ENCODE peak calls at places on chromosome 14, in five cellular contexts. U is tibial nerve, M is A549, B is testis, J is gastrocnemius medialis. P is an unnamed sample.

GRCh38 chr14:89466460-89466859 is 49.4 kb upstream of the FOXN3 start:
- DNase-seq in U (no peak), B (no peak), J (peak), M (no peak), P (no peak)

GRCh38 chr14:104677506-104678332 is 11.7 kb upstream of the INF2 start:
- DNase-seq in B (peak), J (peak), U (peak), M (peak), P (peak)

GRCh38 chr14:54470701-54471100 is 18.1 kb downstream of the GMFB start:
- DNase-seq in U (no peak), J (no peak), M (peak), B (no peak), P (no peak)

GRCh38 chr14:97833291-97833690 is 1036.1 kb downstream of the VRK1 start:
- DNase-seq in J (no peak), M (no peak), B (no peak), U (no peak), P (no peak)

GRCh38 chr14:82180057-82180620 is 646.5 kb upstream of the SEL1L start:
- DNase-seq in B (no peak), M (no peak), U (no peak), J (no peak), P (no peak)

GRCh38 chr14:58107947-58108552 is 44.0 kb downstream of the ARMH4 start:
- DNase-seq in B (peak), M (peak), U (peak), J (peak), P (no peak)

GRCh38 chr14:104286496-104286895 is 148.1 kb downstream of the KIF26A start:
- DNase-seq in M (no peak), B (no peak), U (no peak), J (no peak), P (no peak)

GRCh38 chr14:89447182-89447970 is 30.3 kb upstream of the FOXN3 start:
- DNase-seq in U (no peak), B (no peak), M (no peak), J (no peak), P (no peak)

GRCh38 chr14:67241416-67242362 is at the start of gene PALS1:
- DNase-seq in J (no peak), U (peak), M (peak), B (peak), P (no peak)

GRCh38 chr14:77347746-77348145 is 26.9 kb downstream of the GSTZ1 start:
- DNase-seq in B (no peak), M (no peak), J (no peak), U (no peak), P (no peak)

GRCh38 chr14:23831591-23831990 is 122.0 kb upstream of the DHRS4 start:
- DNase-seq in B (no peak), M (no peak), J (no peak), U (no peak), P (no peak)

GRCh38 chr14:104280902-104281767 is 142.7 kb downstream of the KIF26A start:
- DNase-seq in B (no peak), J (no peak), M (no peak), U (no peak), P (peak)

GRCh38 chr14:69858801-69859200 is 20.4 kb upstream of the SMOC1 start:
- DNase-seq in J (no peak), B (no peak), U (no peak), M (no peak), P (no peak)

GRCh38 chr14:54356172-54356571 is 40.6 kb upstream of the CDKN3 start:
- DNase-seq in M (no peak), B (no peak), J (no peak), U (no peak), P (no peak)

GRCh38 chr14:30854492-30854891 is 19.9 kb upstream of the COCH start:
- DNase-seq in J (no peak), U (no peak), B (no peak), M (no peak), P (no peak)

GRCh38 chr14:95697764-95698163 is 11.5 kb downstream of the TCL1B start:
- DNase-seq in U (no peak), M (no peak), B (no peak), J (no peak), P (no peak)

GRCh38 chr14:82239205-82239604 is 705.6 kb upstream of the SEL1L start:
- DNase-seq in B (peak), J (no peak), U (no peak), M (no peak), P (no peak)

GRCh38 chr14:45089813-45090212 is 5.9 kb downstream of the PRPF39 start:
- DNase-seq in B (no peak), M (no peak), J (no peak), U (no peak), P (no peak)

GRCh38 chr14:54606178-54606577 is 39.2 kb downstream of the SAMD4A start:
- DNase-seq in J (peak), U (no peak), B (peak), M (no peak), P (no peak)

GRCh38 chr14:69037790-69038448 is 58.8 kb upstream of the ACTN1 start:
- DNase-seq in M (peak), U (no peak), J (no peak), B (no peak), P (no peak)

GRCh38 chr14:90453401-90453951 is 56.6 kb downstream of the CALM1 start:
- DNase-seq in U (no peak), B (peak), J (no peak), M (no peak), P (no peak)

GRCh38 chr14:75196468-75196867 is 20.1 kb upstream of the TMED10 start:
- DNase-seq in B (no peak), U (no peak), J (no peak), M (no peak), P (no peak)

GRCh38 chr14:89720076-89720687 is 234.3 kb downstream of the EFCAB11 start:
- DNase-seq in B (no peak), M (no peak), J (no peak), U (no peak), P (no peak)

GRCh38 chr14:26180221-26180620 is 417.6 kb downstream of the NOVA1 start:
- DNase-seq in J (no peak), B (no peak), U (no peak), M (no peak), P (no peak)

GRCh38 chr14:74408870-74409269 is 17.1 kb downstream of the SYNDIG1L start:
- DNase-seq in U (no peak), B (no peak), J (no peak), M (no peak), P (no peak)

GRCh38 chr14:43481864-43482263 is 1025.2 kb downstream of the FSCB start:
- DNase-seq in U (no peak), J (no peak), B (no peak), M (no peak), P (no peak)

GRCh38 chr14:101726295-101726953 is 35.1 kb upstream of the PPP2R5C start:
- DNase-seq in B (no peak), J (no peak), U (no peak), M (no peak), P (no peak)

GRCh38 chr14:105839425-105840265 is 313.3 kb downstream of the TMEM121 start:
- DNase-seq in B (no peak), M (no peak), J (no peak), U (no peak), P (no peak)

GRCh38 chr14:73792476-73792875 is 59.2 kb upstream of the PTGR2 start:
- DNase-seq in B (no peak), U (no peak), J (no peak), M (no peak), P (no peak)

GRCh38 chr14:69643430-69644200 is 32.2 kb downstream of the SUSD6 start:
- DNase-seq in B (no peak), U (no peak), J (peak), M (peak), P (peak)

GRCh38 chr14:37170993-37171392 is 1.4 kb downstream of the SLC25A21 start:
- DNase-seq in U (no peak), B (no peak), J (no peak), M (no peak), P (no peak)

GRCh38 chr14:88045705-88046104 is 40.8 kb downstream of the GPR65 start:
- DNase-seq in U (peak), J (peak), B (no peak), M (no peak), P (peak)
- TF ChIP-seq POLR2A in U (no peak), J (no peak), B (no peak), M (no peak), P (no peak)

GRCh38 chr14:103070971-103071542 is 13.0 kb upstream of the LBHD2 start:
- DNase-seq in U (no peak), B (no peak), M (no peak), J (no peak), P (no peak)
- H3K27ac ChIP-seq in U (no peak), B (no peak), M (peak), J (no peak), P (peak)

GRCh38 chr14:80951491-80951890 is 3.9 kb upstream of the TSHR start:
- DNase-seq in B (no peak), U (no peak), J (no peak), M (no peak), P (no peak)
- H3K4me3 ChIP-seq in B (no peak), U (no peak), J (no peak), M (no peak), P (no peak)

GRCh38 chr14:64885555-64885954 is 5.8 kb upstream of the SPTB start:
- DNase-seq in J (no peak), B (no peak), M (no peak), U (no peak), P (no peak)

GRCh38 chr14:64875350-64875749 is 4.4 kb downstream of the SPTB start:
- DNase-seq in M (no peak), U (no peak), J (no peak), B (no peak), P (no peak)

GRCh38 chr14:64879635-64880381 is at the start of gene SPTB:
- DNase-seq in M (no peak), U (no peak), B (peak), J (peak), P (no peak)

GRCh38 chr14:64878775-64879634 is 702 bp downstream of the SPTB start:
- DNase-seq in J (peak), B (no peak), U (no peak), M (peak), P (no peak)

DNA sequence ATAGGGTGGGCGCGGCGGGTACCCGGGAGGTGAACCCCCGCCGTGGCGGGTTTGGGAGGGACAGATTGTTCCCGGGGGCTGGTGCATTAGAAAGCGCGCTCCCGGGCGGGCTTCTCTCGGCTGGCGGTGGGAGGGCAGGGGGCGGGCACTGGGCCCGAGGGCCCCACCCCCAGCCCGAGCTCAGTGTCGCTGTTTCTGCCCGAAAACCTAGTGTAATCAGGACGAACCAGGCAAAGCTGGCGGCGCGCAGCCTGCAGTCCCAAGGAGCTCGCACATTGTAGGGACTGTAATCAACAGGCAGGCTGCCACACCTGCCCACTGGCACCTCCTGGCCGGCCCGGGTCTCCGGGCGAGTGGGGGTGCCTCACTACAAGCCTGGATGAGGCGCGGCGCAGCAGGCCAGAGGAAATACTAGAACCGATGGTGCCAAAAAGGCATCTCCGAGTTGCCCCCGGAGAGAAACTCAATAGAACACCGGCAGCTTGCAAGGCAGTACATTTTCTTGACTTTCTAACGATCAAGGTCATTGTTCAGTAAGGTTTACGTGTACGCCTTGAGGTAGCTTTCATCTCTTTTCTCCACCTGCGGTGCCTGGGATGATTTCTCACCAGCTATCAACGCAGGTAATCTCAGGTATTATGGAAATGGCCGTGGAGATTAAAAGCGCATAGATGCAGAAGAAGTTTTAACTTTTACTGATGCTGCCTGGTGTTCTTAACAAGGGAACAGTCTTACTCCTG is 845 bp upstream of the SPTB start:
- DNase-seq in M (peak), B (peak), U (no peak), J (peak), P (no peak)
- TF ChIP-seq POLR2A in M (no peak), B (no peak), U (peak), J (no peak), P (no peak)

GRCh38 chr14:34890937-34891336 is 15.8 kb upstream of the BAZ1A start:
- DNase-seq in U (no peak), J (no peak), M (no peak), B (no peak), P (no peak)
- H3K27ac ChIP-seq in U (no peak), J (no peak), M (no peak), B (no peak), P (no peak)

GRCh38 chr14:92685784-92686355 is 62.6 kb downstream of the LGMN start:
- DNase-seq in U (no peak), J (no peak), M (no peak), B (no peak), P (no peak)

GRCh38 chr14:92686411-92686762 is 62.0 kb downstream of the LGMN start:
- DNase-seq in B (no peak), M (no peak), J (no peak), U (no peak), P (no peak)

GRCh38 chr14:92688434-92689375 is 59.7 kb downstream of the LGMN start:
- DNase-seq in M (no peak), J (no peak), U (no peak), B (no peak), P (no peak)

GRCh38 chr14:92686763-92687427 is 61.5 kb downstream of the LGMN start:
- DNase-seq in B (peak), M (peak), J (no peak), U (peak), P (peak)

DNA sequence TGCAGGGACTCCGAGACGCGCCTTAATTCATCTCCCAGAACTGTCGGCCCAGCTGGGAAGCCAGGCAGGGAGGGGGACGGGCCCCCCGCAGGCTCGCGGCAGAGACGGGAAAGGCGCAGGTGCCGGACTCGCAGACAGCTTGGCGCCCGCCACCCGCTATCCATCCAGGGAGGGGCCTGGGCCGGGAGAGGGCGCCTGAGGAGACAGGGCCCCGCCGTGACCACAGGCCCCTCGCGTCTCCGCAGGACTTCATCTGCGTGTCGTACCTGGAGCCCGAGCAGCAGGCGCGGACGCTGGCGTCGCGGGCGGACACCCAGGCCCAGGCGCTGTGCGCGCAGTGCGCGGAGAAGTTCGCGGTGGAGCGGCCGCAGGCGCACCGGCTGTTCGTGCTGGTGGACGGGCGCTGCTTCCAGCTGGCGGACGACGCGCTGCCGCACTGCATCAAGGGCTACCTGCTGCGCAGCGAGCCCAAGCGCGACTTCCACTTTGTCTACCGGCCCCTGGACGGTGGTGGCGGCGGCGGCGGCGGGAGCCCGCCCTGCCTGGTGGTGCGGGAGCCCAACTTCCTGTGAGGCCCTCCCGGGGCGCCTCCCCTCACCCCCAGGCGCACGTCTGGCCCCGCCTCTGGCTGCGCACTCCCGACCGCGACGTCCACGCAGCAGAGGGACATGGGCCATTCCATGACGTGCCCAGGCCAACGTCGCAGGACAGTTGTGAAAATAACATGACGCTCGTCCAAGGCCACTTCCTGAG is 60.6 kb downstream of the LGMN start:
- DNase-seq in J (no peak), M (no peak), B (no peak), U (no peak), P (no peak)
- H3K4me3 ChIP-seq in J (peak), M (no peak), B (peak), U (peak), P (peak)

DNA sequence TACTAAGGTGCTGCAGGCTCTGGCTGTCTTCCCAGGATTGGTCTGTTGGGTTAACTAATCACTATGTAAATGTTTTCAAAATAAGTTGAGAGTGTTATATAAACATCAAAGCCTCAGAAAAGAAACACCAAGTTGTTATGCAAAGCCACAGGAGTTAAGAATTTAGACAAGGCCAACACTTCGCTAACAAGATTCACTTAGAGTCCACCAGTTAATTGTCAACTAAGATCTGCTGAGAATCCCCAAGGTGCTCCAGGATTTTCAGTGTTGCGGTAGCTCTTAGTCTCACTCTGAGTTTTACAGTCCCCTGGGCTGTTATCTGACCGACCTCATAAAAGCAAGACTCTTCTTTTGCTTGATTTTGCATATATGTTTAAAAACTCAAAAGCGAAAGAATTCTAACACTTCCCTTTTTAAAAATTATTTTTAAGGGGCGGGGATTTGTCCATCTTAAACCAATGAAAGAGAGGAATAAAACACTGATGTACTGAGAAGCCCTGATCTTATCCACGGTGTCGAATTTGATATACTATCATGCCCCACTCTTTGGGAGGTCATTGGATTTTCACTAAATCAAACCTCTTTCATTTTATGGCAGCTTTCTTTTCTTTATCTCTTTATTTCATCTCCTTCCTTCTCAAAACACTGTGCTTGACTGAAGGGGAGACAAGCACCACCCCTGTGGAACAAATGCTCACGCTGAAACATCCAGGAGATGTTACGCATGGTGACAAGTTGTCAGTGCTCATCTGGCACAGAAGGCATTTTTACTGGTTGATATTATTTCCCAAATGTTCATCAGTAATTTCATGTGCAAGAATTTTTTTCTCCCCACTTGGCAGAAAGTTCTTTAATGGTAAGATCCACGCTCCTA is 7.0 kb downstream of the NIN start:
- DNase-seq in M (no peak), J (no peak), U (no peak), B (no peak), P (no peak)
- TF ChIP-seq POLR2A in M (no peak), J (no peak), U (no peak), B (no peak), P (no peak)

GRCh38 chr14:80933282-80933681 is 8.3 kb downstream of the CEP128 start:
- DNase-seq in U (no peak), M (no peak), B (no peak), J (no peak), P (no peak)

GRCh38 chr14:80930095-80930494 is 11.4 kb downstream of the CEP128 start:
- DNase-seq in M (no peak), U (no peak), B (no peak), J (no peak), P (no peak)

GRCh38 chr14:80926706-80927384 is 14.7 kb downstream of the CEP128 start:
- DNase-seq in J (no peak), M (no peak), B (no peak), U (no peak), P (no peak)

GRCh38 chr14:80927385-80927989 is 14.1 kb downstream of the CEP128 start:
- DNase-seq in M (no peak), B (no peak), J (no peak), U (no peak), P (no peak)

DNA sequence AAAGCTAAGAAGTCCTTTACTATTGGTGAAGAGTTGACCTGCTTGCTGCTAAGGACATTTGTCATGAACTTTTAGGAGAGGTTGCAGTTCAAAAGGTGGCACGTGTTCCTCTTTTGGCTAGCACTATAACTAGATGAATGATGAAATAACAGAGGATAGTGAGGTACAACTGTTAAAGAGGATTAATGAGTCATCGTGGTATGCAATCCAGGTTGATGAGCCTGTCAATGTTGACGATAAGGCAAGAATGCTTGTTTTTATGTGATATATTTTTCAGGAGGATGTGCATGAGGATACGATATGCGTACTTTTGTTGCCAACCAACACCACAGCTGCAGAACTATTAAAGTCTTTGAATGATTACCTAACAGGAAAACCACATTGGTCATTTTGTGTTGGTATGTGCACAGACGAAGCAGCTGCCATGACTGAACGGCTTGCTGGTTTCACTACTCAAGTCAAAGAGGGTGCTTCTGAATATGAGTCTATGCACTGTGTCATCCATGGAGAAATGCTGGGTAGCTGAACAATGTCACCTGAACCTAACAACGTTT is 10.6 kb downstream of the CEP128 start:
- DNase-seq in U (no peak), J (no peak), M (peak), B (no peak), P (no peak)
- H3K27ac ChIP-seq in U (no peak), J (no peak), M (no peak), B (no peak), P (no peak)

GRCh38 chr14:60515696-60516284 is 6.8 kb downstream of the SIX6 start:
- DNase-seq in B (no peak), U (no peak), J (no peak), M (no peak), P (no peak)
- H3K4me3 ChIP-seq in B (peak), U (no peak), J (peak), M (no peak), P (no peak)